ENCODE peak calls at places on chromosomes 12 and 14, in seven cellular contexts. T is bronchial epithelial cell; U is tibial artery; B is activated CD4-positive, alpha-beta T cell treated with anti-CD3 and anti-CD28 coated beads for 48 hours; G is transverse colon; K is stomach; X is M059J. D is an unnamed sample.

GRCh38 chr12:69022674-69023073 is 89.7 kb upstream of the CPM start:
- DNase-seq in T (no peak), U (no peak), B (no peak), G (no peak), K (no peak), X (no peak), D (no peak)

GRCh38 chr14:22648506-22648905 is 4.4 kb upstream of the OR6J1 start:
- DNase-seq in T (peak; percentile 22), U (no peak), B (no peak), G (no peak), K (no peak), X (no peak), D (no peak)

GRCh38 chr12:8562310-8562709 is 21.6 kb upstream of the CLEC4E start:
- DNase-seq in T (no peak), U (no peak), B (peak; percentile 14), G (no peak), K (no peak), X (no peak), D (no peak)

GRCh38 chr12:112096070-112096469 is 12.5 kb downstream of the NAA25 start:
- DNase-seq in T (no peak), U (no peak), B (no peak), G (no peak), K (no peak), X (no peak), D (no peak)

GRCh38 chr14:104583424-104584114 is 4.0 kb downstream of the C14orf180 start:
- DNase-seq in T (no peak), U (no peak), B (no peak), G (no peak), K (no peak), X (no peak), D (no peak)

GRCh38 chr12:46242569-46242968 is 26.3 kb downstream of the SLC38A1 start:
- DNase-seq in T (no peak), U (no peak), B (no peak), G (no peak), K (no peak), X (no peak), D (no peak)

GRCh38 chr12:54024127-54024526 is 4.1 kb upstream of the HOXC6 start:
- DNase-seq in T (no peak), U (no peak), B (no peak), G (no peak), K (no peak), X (no peak), D (no peak)

GRCh38 chr14:89186850-89187376 is 230.1 kb downstream of the FOXN3 start:
- DNase-seq in T (peak; percentile 4), U (no peak), B (no peak), G (no peak), K (no peak), X (peak; percentile 69), D (no peak)

GRCh38 chr12:9668141-9669018 is 1.1 kb upstream of the CLEC2D start:
- DNase-seq in T (no peak), U (no peak), B (no peak), G (no peak), K (no peak), X (peak; percentile 21), D (no peak)

GRCh38 chr12:14839262-14839661 is 4.1 kb downstream of the ART4 start:
- DNase-seq in T (no peak), U (no peak), B (no peak), G (no peak), K (no peak), X (no peak), D (no peak)

GRCh38 chr12:109534456-109534855 is 38.8 kb downstream of the MMAB start:
- DNase-seq in T (no peak), U (no peak), B (no peak), G (no peak), K (no peak), X (no peak), D (no peak)

GRCh38 chr12:11717533-11717961 is 68.1 kb downstream of the ETV6 start:
- DNase-seq in T (no peak), U (no peak), B (no peak), G (no peak), K (no peak), X (no peak), D (no peak)

GRCh38 chr12:104827587-104827986 is 130.5 kb downstream of the SLC41A2 start:
- DNase-seq in T (no peak), U (no peak), B (peak; percentile 12), G (no peak), K (no peak), X (no peak), D (no peak)

GRCh38 chr14:22854963-22855724 is 16.4 kb upstream of the LRP10 start:
- DNase-seq in T (peak; percentile 34), U (no peak), B (peak; percentile 28), G (no peak), K (no peak), X (no peak), D (no peak)

GRCh38 chr12:106013941-106014340 is 124.8 kb downstream of the NUAK1 start:
- DNase-seq in T (no peak), U (no peak), B (no peak), G (no peak), K (no peak), X (no peak), D (no peak)

GRCh38 chr12:114895081-114895480 is 211.1 kb upstream of the TBX3 start:
- DNase-seq in T (no peak), U (no peak), B (no peak), G (no peak), K (no peak), X (no peak), D (no peak)

GRCh38 chr14:104694991-104695659 is 5.7 kb downstream of the INF2 start:
- DNase-seq in T (no peak), U (no peak), B (peak; percentile 47), G (peak; percentile 33), K (peak; percentile 59), X (peak; percentile 48), D (no peak)

GRCh38 chr14:61147369-61147897 is 133.7 kb downstream of the TMEM30B start:
- DNase-seq in T (peak; percentile 30), U (no peak), B (no peak), G (no peak), K (no peak), X (peak; percentile 77), D (no peak)

GRCh38 chr14:77125275-77126073 is 16.1 kb downstream of the ZDHHC22 start:
- DNase-seq in T (no peak), U (no peak), B (no peak), G (no peak), K (no peak), X (no peak), D (no peak)

D was measured in trophoblast cell.